ENCODE peak calls at places on chromosomes 3 and 15, in five cellular contexts. O is HTR-8/SVneo; B is endothelial cell; Q is stimulated activated CD4-positive, alpha-beta T cell treated with anti-CD3 and anti-CD28 coated beads, Interleukin-4, amount 100 ng/mL, for 48 hours; L is neural progenitor cell. R is an unnamed sample.

GRCh38 chr15:77607111-77607893 is 25.4 kb downstream of the LINGO1 start:
- DNase-seq in O (peak), B (no peak), Q (no peak), L (peak), R (no peak)

GRCh38 chr3:11717301-11717700 is 73.6 kb upstream of the VGLL4 start:
- DNase-seq in O (no peak), B (no peak), Q (no peak), L (no peak), R (no peak)

GRCh38 chr3:189950258-189950657 is 170.4 kb downstream of the P3H2 start:
- DNase-seq in O (no peak), B (no peak), Q (no peak), L (peak), R (no peak)

GRCh38 chr3:45688194-45688881 is 858 bp upstream of the SACM1L start:
- DNase-seq in O (peak), B (peak), Q (no peak), L (peak), R (peak)

GRCh38 chr15:93451822-93452221 is 362.8 kb upstream of the RGMA start:
- DNase-seq in O (no peak), B (no peak), Q (no peak), L (no peak), R (no peak)

GRCh38 chr3:35929158-35929557 is 289.8 kb downstream of the ARPP21 start:
- DNase-seq in O (no peak), B (no peak), Q (no peak), L (no peak), R (no peak)

GRCh38 chr3:158775801-158776399 is 26.0 kb upstream of the MFSD1 start:
- DNase-seq in O (no peak), B (no peak), Q (no peak), L (no peak), R (no peak)

GRCh38 chr3:11356269-11356668 is 84.1 kb downstream of the ATG7 start:
- DNase-seq in O (no peak), B (no peak), Q (no peak), L (no peak), R (no peak)

GRCh38 chr3:49668861-49669260 is 5.3 kb upstream of the APEH start:
- DNase-seq in O (no peak), B (no peak), Q (no peak), L (no peak), R (no peak)

GRCh38 chr3:30751610-30752299 is 142.7 kb downstream of the GADL1 start:
- DNase-seq in O (no peak), B (peak), Q (peak), L (peak), R (no peak)

GRCh38 chr3:174083706-174084105 is 686.2 kb downstream of the NLGN1 start:
- DNase-seq in O (no peak), B (no peak), Q (no peak), L (no peak), R (no peak)

GRCh38 chr3:182215881-182216280 is 504.2 kb downstream of the SOX2 start:
- DNase-seq in O (no peak), B (no peak), Q (no peak), L (no peak), R (no peak)

GRCh38 chr15:50881121-50882048 is 27.1 kb upstream of the AP4E1 start:
- DNase-seq in O (no peak), B (no peak), Q (no peak), L (no peak), R (peak)

GRCh38 chr3:103446958-103447357 is 1012.1 kb downstream of the ZPLD1 start:
- DNase-seq in O (no peak), B (no peak), Q (no peak), L (no peak), R (no peak)

GRCh38 chr3:30659270-30660127 is 53.1 kb downstream of the TGFBR2 start:
- DNase-seq in O (peak), B (no peak), Q (no peak), L (no peak), R (no peak)

GRCh38 chr3:1439395-1439794 is 346.6 kb downstream of the CNTN6 start:
- DNase-seq in O (no peak), B (no peak), Q (peak), L (peak), R (peak)

GRCh38 chr3:8254489-8254888 is 247.1 kb upstream of the LMCD1 start:
- DNase-seq in O (no peak), B (no peak), Q (no peak), L (no peak), R (no peak)

GRCh38 chr3:189772584-189772983 is 141.4 kb downstream of the TP63 start:
- DNase-seq in O (no peak), B (no peak), Q (no peak), L (no peak), R (no peak)

GRCh38 chr3:74410276-74410941 is 204.1 kb downstream of the CNTN3 start:
- DNase-seq in O (no peak), B (no peak), Q (no peak), L (no peak), R (no peak)

GRCh38 chr15:57741089-57741488 is 34.6 kb downstream of the POLR2M start:
- DNase-seq in O (no peak), B (no peak), Q (no peak), L (no peak), R (no peak)

GRCh38 chr15:95105229-95105628 is 873.9 kb downstream of the MCTP2 start:
- DNase-seq in O (peak), B (no peak), Q (no peak), L (no peak), R (no peak)

GRCh38 chr3:78116874-78117273 is 1077.0 kb downstream of the ROBO2 start:
- DNase-seq in O (no peak), B (no peak), Q (no peak), L (no peak), R (no peak)

GRCh38 chr15:99073008-99073714 is 31.7 kb upstream of the SYNM start:
- DNase-seq in O (no peak), B (no peak), Q (no peak), L (no peak), R (no peak)

GRCh38 chr15:31159837-31160236 is 58.3 kb upstream of the TRPM1 start:
- DNase-seq in O (no peak), B (no peak), Q (no peak), L (no peak), R (no peak)

GRCh38 chr3:184349563-184350470 is 11.6 kb downstream of the CLCN2 start:
- DNase-seq in O (no peak), B (no peak), Q (no peak), L (no peak), R (no peak)

GRCh38 chr3:85007195-85008094 is 48.7 kb downstream of the CADM2 start:
- DNase-seq in O (no peak), B (no peak), Q (no peak), L (no peak), R (peak)

GRCh38 chr3:133573054-133573628 is 345 bp upstream of the CDV3 start:
- DNase-seq in O (peak), B (peak), Q (peak), L (peak), R (no peak)

GRCh38 chr3:188948658-188949400 is 222.9 kb upstream of the TPRG1 start:
- DNase-seq in O (no peak), B (no peak), Q (no peak), L (no peak), R (peak)

GRCh38 chr15:88057836-88058235 is 198.7 kb downstream of the NTRK3 start:
- DNase-seq in O (no peak), B (no peak), Q (no peak), L (no peak), R (no peak)

GRCh38 chr3:124063168-124063909 is 71.4 kb upstream of the ROPN1 start:
- DNase-seq in O (no peak), B (no peak), Q (no peak), L (no peak), R (no peak)

GRCh38 chr15:63497642-63498100 is 6.7 kb upstream of the USP3 start:
- DNase-seq in O (no peak), B (no peak), Q (no peak), L (no peak), R (peak)

GRCh38 chr3:186592682-186593081 is 20.2 kb upstream of the AHSG start:
- DNase-seq in O (no peak), B (no peak), Q (no peak), L (no peak), R (no peak)

GRCh38 chr3:104168386-104168785 is 1198.3 kb upstream of the ALCAM start:
- DNase-seq in O (no peak), B (no peak), Q (no peak), L (no peak), R (no peak)

R was measured in AML-193.